ENCODE peak calls at places on chromosomes 13 and 19, in four cellular contexts. H is Peyer's patch, W is mesenchymal stem cell, T is lung. E is an unnamed sample.

GRCh38 chr19:41362143-41362847 is 1.7 kb downstream of the B9D2 start:
- DNase-seq in H (no peak), W (peak; percentile 26), T (no peak), E (no peak)

GRCh38 chr13:48994731-48995130 is 19.0 kb downstream of the FNDC3A start:
- DNase-seq in H (no peak), W (peak; percentile 51), T (no peak), E (peak; percentile 28)

GRCh38 chr19:6674868-6675305 is 4.9 kb upstream of the TNFSF14 start:
- DNase-seq in H (peak; percentile 91), W (peak; percentile 43), T (peak; percentile 48), E (peak; percentile 82)

GRCh38 chr13:41548031-41548430 is 90.7 kb downstream of the RGCC start:
- DNase-seq in H (no peak), W (no peak), T (no peak), E (no peak)

GRCh38 chr19:32611161-32611560 is 30.2 kb downstream of the PDCD5 start:
- DNase-seq in H (no peak), W (no peak), T (no peak), E (no peak)

GRCh38 chr13:24616514-24616913 is 63.7 kb upstream of the ATP12A start:
- DNase-seq in H (no peak), W (no peak), T (no peak), E (no peak)

GRCh38 chr19:38252385-38252784 is 3.8 kb downstream of the PPP1R14A start:
- DNase-seq in H (no peak), W (no peak), T (no peak), E (no peak)

GRCh38 chr19:7507884-7508283 is 8.0 kb upstream of the ZNF358 start:
- DNase-seq in H (peak; percentile 92), W (peak; percentile 94), T (peak; percentile 87), E (peak; percentile 76)

GRCh38 chr19:12111176-12111575 is 29.0 kb downstream of the ZNF20 start:
- DNase-seq in H (no peak), W (no peak), T (no peak), E (no peak)

GRCh38 chr13:104984296-104984818 is 1551.1 kb downstream of the EFNB2 start:
- DNase-seq in H (no peak), W (peak; percentile 71), T (no peak), E (peak; percentile 69)

GRCh38 chr19:13902993-13903555 is 2.8 kb downstream of the BRME1 start:
- DNase-seq in H (no peak), W (peak; percentile 18), T (no peak), E (peak; percentile 26)

GRCh38 chr19:38024991-38025716 is 118.1 kb downstream of the SIPA1L3 start:
- DNase-seq in H (no peak), W (no peak), T (no peak), E (no peak)

GRCh38 chr19:13090511-13091231 is 12.0 kb downstream of the LYL1 start:
- DNase-seq in H (no peak), W (no peak), T (no peak), E (no peak)

GRCh38 chr19:7744871-7745270 is 2.5 kb downstream of the CD209 start:
- DNase-seq in H (no peak), W (no peak), T (no peak), E (no peak)

GRCh38 chr19:7355871-7356270 is 7.1 kb downstream of the ARHGEF18 start:
- DNase-seq in H (no peak), W (no peak), T (no peak), E (no peak)

GRCh38 chr13:75217949-75218348 is 264.0 kb downstream of the TBC1D4 start:
- DNase-seq in H (no peak), W (peak; percentile 40), T (no peak), E (peak; percentile 71)

GRCh38 chr19:42596391-42597071 is 1.8 kb upstream of the CEACAM8 start:
- DNase-seq in H (peak; percentile 73), W (no peak), T (no peak), E (peak; percentile 36)

GRCh38 chr13:55493297-55493696 is 1647.4 kb upstream of the PRR20A start:
- DNase-seq in H (no peak), W (no peak), T (no peak), E (no peak)

GRCh38 chr19:12838182-12838890 is at the start of gene MAST1:
- DNase-seq in H (peak; percentile 56), W (peak; percentile 21), T (no peak), E (peak; percentile 63)

GRCh38 chr13:71619096-71619495 is 247.9 kb downstream of the DACH1 start:
- DNase-seq in H (no peak), W (peak; percentile 40), T (no peak), E (no peak)

GRCh38 chr19:45643024-45643926 is 4.1 kb upstream of the EML2 start:
- DNase-seq in H (peak; percentile 95), W (peak; percentile 85), T (peak; percentile 87), E (peak; percentile 86)

GRCh38 chr13:37306778-37307544 is 201.5 kb upstream of the CSNK1A1L start:
- DNase-seq in H (no peak), W (peak; percentile 87), T (no peak), E (peak; percentile 83)

GRCh38 chr19:38932425-38933179 is 1.9 kb downstream of the MRPS12 start:
- DNase-seq in H (peak; percentile 63), W (peak; percentile 59), T (no peak), E (peak; percentile 46)

GRCh38 chr13:80235559-80236296 is 105.2 kb downstream of the SPRY2 start:
- DNase-seq in H (no peak), W (peak; percentile 56), T (peak; percentile 42), E (no peak)

GRCh38 chr19:38658462-38659306 is 11.2 kb downstream of the ACTN4 start:
- DNase-seq in H (no peak), W (peak; percentile 99), T (peak; percentile 67), E (peak; percentile 99)

DNA sequence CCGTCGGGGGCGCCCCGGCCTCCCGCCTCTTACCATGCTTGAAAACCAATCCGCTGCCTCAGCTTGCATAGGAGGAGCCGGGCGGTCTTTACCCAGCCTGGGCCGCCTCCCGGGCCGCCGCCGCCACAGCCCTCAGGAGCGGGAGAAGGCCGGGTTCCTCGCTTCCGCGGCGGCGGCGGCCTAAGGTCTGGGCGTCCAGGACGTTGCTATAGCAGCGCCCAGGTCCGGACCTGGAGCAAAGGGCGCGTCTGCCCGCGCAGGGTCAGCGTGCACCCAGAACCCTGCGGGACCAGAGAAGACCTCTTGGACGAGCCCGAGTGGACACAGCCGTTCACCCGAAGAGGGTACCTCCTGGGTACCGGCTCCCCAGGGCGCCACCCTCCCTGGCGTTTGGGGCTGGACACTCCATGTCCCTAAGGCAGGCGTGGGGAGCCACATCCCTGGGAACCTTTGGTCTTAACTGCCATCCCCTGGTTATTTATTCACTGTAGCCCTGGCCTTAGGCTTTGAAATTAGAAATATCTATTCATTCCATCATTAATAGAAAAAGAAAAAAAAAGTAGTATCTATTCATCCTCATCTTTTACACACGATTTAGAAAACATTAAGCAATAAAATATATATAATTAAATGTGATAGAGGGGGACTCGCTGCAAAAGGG is 2.4 kb downstream of the DZIP1 start:
- DNase-seq in H (peak; percentile 50), W (peak; percentile 59), T (peak; percentile 33), E (peak; percentile 76)
- H3K27me3 ChIP-seq in H (peaks cover 5% of the 10 kb centered on the region), W (no peaks in the 10 kb centered on the region), T (peaks cover 6% of the 10 kb centered on the region), E (no peaks in the 10 kb centered on the region)

GRCh38 chr13:114061746-114062145 is 70.7 kb downstream of the RASA3 start:
- DNase-seq in H (no peak), W (no peak), T (no peak), E (no peak)
- H3K4me1 ChIP-seq in H (peaks cover 40% of the 10 kb centered on the region), W (peaks cover 74% of the 10 kb centered on the region), T (peaks cover 3% of the 10 kb centered on the region), E (peaks cover 60% of the 10 kb centered on the region)

GRCh38 chr13:54312885-54313284 is 1284.3 kb downstream of the OLFM4 start:
- DNase-seq in H (no peak), W (no peak), T (no peak), E (no peak)
- H3K36me3 ChIP-seq in H (no peaks in the 10 kb centered on the region), W (no peaks in the 10 kb centered on the region), T (no peaks in the 10 kb centered on the region), E (no peaks in the 10 kb centered on the region)

GRCh38 chr19:47436712-47437401 is 17.5 kb upstream of the MEIS3 start:
- DNase-seq in H (peak; percentile 92), W (peak; percentile 57), T (peak; percentile 84), E (peak; percentile 89)
- H3K27me3 ChIP-seq in H (no peaks in the 10 kb centered on the region), W (peaks cover 25% of the 10 kb centered on the region), T (no peaks in the 10 kb centered on the region), E (peaks cover 38% of the 10 kb centered on the region)

GRCh38 chr13:30742896-30743295 is 7.6 kb downstream of the ALOX5AP start:
- DNase-seq in H (no peak), W (no peak), T (no peak), E (peak; percentile 43)
- H3K4me1 ChIP-seq in H (peaks cover 6% of the 10 kb centered on the region), W (peaks cover 33% of the 10 kb centered on the region), T (no peaks in the 10 kb centered on the region), E (peaks cover 55% of the 10 kb centered on the region)

GRCh38 chr19:15047680-15048079 is 1.6 kb upstream of the CASP14 start:
- DNase-seq in H (no peak), W (no peak), T (no peak), E (no peak)

GRCh38 chr19:15048885-15049541 is at the start of gene CASP14:
- DNase-seq in H (no peak), W (no peak), T (no peak), E (no peak)

GRCh38 chr19:15050639-15051038 is 1.4 kb downstream of the CASP14 start:
- DNase-seq in H (no peak), W (no peak), T (no peak), E (no peak)

GRCh38 chr19:15048128-15048527 is 1.2 kb upstream of the CASP14 start:
- DNase-seq in H (no peak), W (no peak), T (no peak), E (no peak)
- H3K36me3 ChIP-seq in H (no peaks in the 10 kb centered on the region), W (no peaks in the 10 kb centered on the region), T (no peaks in the 10 kb centered on the region), E (no peaks in the 10 kb centered on the region)

GRCh38 chr19:35248310-35249145 is at the start of gene LSR:
- DNase-seq in H (peak; percentile 96), W (no peak), T (peak; percentile 90), E (no peak)
- H3K27me3 ChIP-seq in H (no peaks in the 10 kb centered on the region), W (peaks cover 45% of the 10 kb centered on the region), T (no peaks in the 10 kb centered on the region), E (peaks cover 37% of the 10 kb centered on the region)

GRCh38 chr19:1471514-1472107 is 7.4 kb downstream of the C19orf25 start:
- DNase-seq in H (no peak), W (no peak), T (no peak), E (no peak)
- H3K4me1 ChIP-seq in H (peaks cover 60% of the 10 kb centered on the region), W (peaks cover 69% of the 10 kb centered on the region), T (peaks cover 2% of the 10 kb centered on the region), E (peaks cover 19% of the 10 kb centered on the region)

DNA sequence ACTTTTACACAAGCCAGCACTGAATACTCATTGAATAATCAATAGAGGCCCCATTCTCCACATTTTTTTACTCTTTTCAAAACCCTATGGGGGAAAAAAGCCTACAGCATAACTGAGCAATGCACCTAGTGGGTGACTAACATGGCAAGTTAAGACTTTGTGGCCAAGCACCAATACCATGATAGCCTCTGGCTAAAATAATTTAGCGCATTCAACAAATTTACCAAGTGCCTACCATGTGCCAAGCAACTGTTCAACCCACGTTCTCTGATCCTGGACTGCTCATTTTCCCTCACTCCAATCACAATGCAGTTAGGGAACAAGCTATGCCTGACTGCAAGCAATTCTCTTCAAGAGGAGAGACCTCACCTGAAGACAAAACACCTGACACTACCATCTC is 3.0 kb downstream of the ANKRD10 start:
- DNase-seq in H (no peak), W (peak; percentile 21), T (no peak), E (no peak)
- H3K36me3 ChIP-seq in H (peaks cover 15% of the 10 kb centered on the region), W (peaks cover 37% of the 10 kb centered on the region), T (peaks cover 2% of the 10 kb centered on the region), E (peaks cover 19% of the 10 kb centered on the region)